ENCODE peak calls at places on chromosomes 11 and 22, in four cellular contexts. K is WTC11; Y is A549; Z is stimulated activated CD8-positive, alpha-beta memory T cell treated with anti-CD3 and anti-CD28 coated beads, Interleukin-7, amount 100 ng/mL, for 48 hours. R is an unnamed sample.

GRCh38 chr11:122163420-122163819 is 47.4 kb upstream of the BLID start:
- DNase-seq in K (no peak), Y (no peak), Z (no peak), R (no peak)

GRCh38 chr11:12159351-12160099 is 49.1 kb downstream of the MICAL2 start:
- DNase-seq in K (no peak), Y (peak), Z (no peak), R (no peak)

GRCh38 chr11:88439356-88439755 is 101.8 kb upstream of the CTSC start:
- DNase-seq in K (no peak), Y (no peak), Z (no peak), R (no peak)

GRCh38 chr11:48172818-48173609 is 43.6 kb upstream of the OR4B1 start:
- DNase-seq in K (peak), Y (peak), Z (peak), R (no peak)

GRCh38 chr11:44333271-44334218 is 23.6 kb upstream of the ALX4 start:
- DNase-seq in K (no peak), Y (no peak), Z (no peak), R (no peak)

GRCh38 chr11:79011357-79011756 is 429.5 kb downstream of the TENM4 start:
- DNase-seq in K (no peak), Y (no peak), Z (no peak), R (no peak)

GRCh38 chr11:123518496-123519054 is 88.5 kb downstream of the GRAMD1B start:
- DNase-seq in K (no peak), Y (no peak), Z (no peak), R (no peak)

GRCh38 chr11:130208241-130209127 is 48.9 kb downstream of the ST14 start:
- DNase-seq in K (peak), Y (no peak), Z (no peak), R (no peak)

GRCh38 chr11:16117989-16118810 is 238.1 kb downstream of the SOX6 start:
- DNase-seq in K (no peak), Y (no peak), Z (no peak), R (no peak)

GRCh38 chr11:122898799-122899198 is 16.2 kb downstream of the JHY start:
- DNase-seq in K (no peak), Y (no peak), Z (no peak), R (no peak)

GRCh38 chr22:47160781-47161520 is 398.5 kb downstream of the TBC1D22A start:
- DNase-seq in K (peak), Y (no peak), Z (no peak), R (peak)

GRCh38 chr22:44325718-44326548 is 13.2 kb upstream of the SHISAL1 start:
- DNase-seq in K (no peak), Y (no peak), Z (no peak), R (no peak)

GRCh38 chr11:691710-692590 is 3.1 kb downstream of the DEAF1 start:
- DNase-seq in K (no peak), Y (no peak), Z (no peak), R (no peak)

GRCh38 chr11:122765487-122766131 is 72.7 kb upstream of the CRTAM start:
- DNase-seq in K (no peak), Y (no peak), Z (no peak), R (no peak)

GRCh38 chr11:64842851-64843841 is 1.3 kb downstream of the CDC42BPG start:
- DNase-seq in K (no peak), Y (peak), Z (no peak), R (no peak)

GRCh38 chr11:450809-451451 is 851 bp downstream of the PTDSS2 start:
- DNase-seq in K (peak), Y (peak), Z (peak), R (peak)

R was measured in natural killer cell treated with Interleukin-12 subunit alpha and Interleukin-12 subunit beta and Interleukin-15 and Interleukin-18, amount 100 ng/mL, for 72 hours.